ENCODE peak calls at places on chromosomes 16 and 17, in seven cellular contexts. One of them, this sample, is unnamed. For H3K27me3, the result is how much of the 10 kb centered on the place peaks cover.

GRCh38 chr16:67245674-67246080 is 1.6 kb downstream of the FHOD1 start:
- DNase-seq in right atrium auricular region: no peak
- DNase-seq in spleen: no peak
- DNase-seq in aorta: no peak
- DNase-seq in ovary: no peak
- DNase-seq in fibroblast of lung: no peak
- DNase-seq in thoracic aorta: no peak
- DNase-seq in this sample: no peak

GRCh38 chr17:50055426-50056216 is at the start of gene ITGA3:
- DNase-seq in right atrium auricular region: peak
- DNase-seq in spleen: peak
- DNase-seq in aorta: peak
- DNase-seq in ovary: peak
- DNase-seq in fibroblast of lung: peak
- DNase-seq in thoracic aorta: peak
- DNase-seq in this sample: no peak

GRCh38 chr17:16486373-16487250 is 5.4 kb downstream of the LRRC75A start:
- DNase-seq in right atrium auricular region: peak
- DNase-seq in spleen: no peak
- DNase-seq in aorta: peak
- DNase-seq in ovary: peak
- DNase-seq in fibroblast of lung: peak
- DNase-seq in thoracic aorta: peak
- DNase-seq in this sample: peak

GRCh38 chr16:88354229-88355092 is 28.3 kb upstream of the ZNF469 start:
- DNase-seq in right atrium auricular region: no peak
- DNase-seq in spleen: peak
- DNase-seq in aorta: peak
- DNase-seq in ovary: no peak
- DNase-seq in fibroblast of lung: no peak
- DNase-seq in thoracic aorta: no peak
- DNase-seq in this sample: no peak

GRCh38 chr17:20184977-20185619 is 175.9 kb downstream of the SPECC1 start:
- DNase-seq in right atrium auricular region: no peak
- DNase-seq in spleen: no peak
- DNase-seq in aorta: no peak
- DNase-seq in ovary: no peak
- DNase-seq in fibroblast of lung: no peak
- DNase-seq in thoracic aorta: no peak
- DNase-seq in this sample: no peak

GRCh38 chr16:66590322-66590721 is 11.1 kb downstream of the CMTM2 start:
- DNase-seq in right atrium auricular region: no peak
- DNase-seq in spleen: no peak
- DNase-seq in aorta: no peak
- DNase-seq in ovary: no peak
- DNase-seq in fibroblast of lung: no peak
- DNase-seq in thoracic aorta: no peak
- DNase-seq in this sample: no peak

GRCh38 chr17:49815761-49816281 is 27.3 kb downstream of the KAT7 start:
- DNase-seq in right atrium auricular region: no peak
- DNase-seq in spleen: no peak
- DNase-seq in aorta: no peak
- DNase-seq in ovary: no peak
- DNase-seq in fibroblast of lung: no peak
- DNase-seq in thoracic aorta: no peak
- DNase-seq in this sample: no peak

GRCh38 chr17:77508047-77508715 is 367.4 kb downstream of the SEC14L1 start:
- DNase-seq in right atrium auricular region: no peak
- DNase-seq in spleen: peak
- DNase-seq in aorta: no peak
- DNase-seq in ovary: no peak
- DNase-seq in fibroblast of lung: no peak
- DNase-seq in thoracic aorta: no peak
- DNase-seq in this sample: no peak

DNA sequence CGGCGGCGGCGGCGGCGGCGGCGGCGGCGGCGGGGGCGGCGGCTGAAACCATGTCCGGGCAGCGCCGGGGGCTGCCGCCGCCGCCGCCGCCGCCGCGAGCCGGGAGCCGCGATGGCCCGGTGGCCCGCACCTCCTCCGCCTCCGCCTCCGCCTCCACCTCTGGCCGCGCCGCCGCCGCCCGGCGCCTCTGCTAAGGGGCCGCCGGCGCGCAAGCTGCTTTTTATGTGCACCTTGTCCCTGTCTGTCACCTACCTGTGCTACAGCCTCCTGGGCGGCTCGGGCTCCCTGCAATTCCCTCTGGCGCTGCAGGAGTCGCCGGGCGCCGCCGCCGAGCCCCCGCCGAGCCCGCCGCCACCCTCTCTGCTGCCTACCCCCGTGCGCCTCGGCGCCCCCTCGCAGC is 548 bp downstream of the HS3ST4 start:
- DNase-seq in right atrium auricular region: no peak
- DNase-seq in spleen: no peak
- DNase-seq in aorta: no peak
- DNase-seq in ovary: no peak
- DNase-seq in fibroblast of lung: no peak
- DNase-seq in thoracic aorta: no peak
- DNase-seq in this sample: no peak
- H3K27me3 ChIP-seq in right atrium auricular region: under half
- H3K27me3 ChIP-seq in spleen: half or more
- H3K27me3 ChIP-seq in aorta: under half
- H3K27me3 ChIP-seq in ovary: under half
- H3K27me3 ChIP-seq in fibroblast of lung: under half
- H3K27me3 ChIP-seq in thoracic aorta: under half
- H3K27me3 ChIP-seq in this sample: under half

DNA sequence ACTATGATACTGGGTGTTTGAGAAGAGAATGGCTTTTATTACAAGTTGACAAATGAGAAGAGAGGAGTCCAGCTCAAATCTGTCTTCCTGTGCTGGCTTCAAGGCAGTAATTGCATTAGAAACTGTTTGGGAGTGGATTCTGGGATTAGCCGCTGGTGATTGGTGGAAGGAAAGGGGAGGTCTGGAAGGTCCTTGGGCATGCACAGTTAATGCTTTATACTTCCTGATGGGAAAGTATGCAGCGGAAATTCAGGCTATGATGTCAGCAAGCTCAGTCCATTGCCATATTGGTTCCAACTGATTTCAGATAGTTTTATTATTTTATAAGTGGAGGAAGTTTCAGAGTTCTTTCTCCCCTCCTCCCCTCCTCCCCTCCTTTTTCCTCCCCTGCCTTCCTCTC is 8.1 kb upstream of the CMTR2 start:
- DNase-seq in right atrium auricular region: no peak
- DNase-seq in spleen: no peak
- DNase-seq in aorta: no peak
- DNase-seq in ovary: no peak
- DNase-seq in fibroblast of lung: no peak
- DNase-seq in thoracic aorta: no peak
- DNase-seq in this sample: no peak
- H3K27me3 ChIP-seq in right atrium auricular region: under half
- H3K27me3 ChIP-seq in spleen: under half
- H3K27me3 ChIP-seq in aorta: under half
- H3K27me3 ChIP-seq in ovary: under half
- H3K27me3 ChIP-seq in fibroblast of lung: under half
- H3K27me3 ChIP-seq in thoracic aorta: under half
- H3K27me3 ChIP-seq in this sample: under half

GRCh38 chr17:48582750-48583069 is 4.6 kb upstream of the HOXB4 start:
- DNase-seq in right atrium auricular region: no peak
- DNase-seq in spleen: no peak
- DNase-seq in aorta: no peak
- DNase-seq in ovary: no peak
- DNase-seq in fibroblast of lung: no peak
- DNase-seq in thoracic aorta: no peak
- DNase-seq in this sample: no peak
- H3K27me3 ChIP-seq in right atrium auricular region: half or more
- H3K27me3 ChIP-seq in spleen: half or more
- H3K27me3 ChIP-seq in aorta: under half
- H3K27me3 ChIP-seq in ovary: under half
- H3K27me3 ChIP-seq in fibroblast of lung: under half
- H3K27me3 ChIP-seq in thoracic aorta: under half
- H3K27me3 ChIP-seq in this sample: under half

GRCh38 chr17:48562934-48563333 is 15.2 kb downstream of the HOXB4 start:
- DNase-seq in right atrium auricular region: no peak
- DNase-seq in spleen: no peak
- DNase-seq in aorta: no peak
- DNase-seq in ovary: no peak
- DNase-seq in fibroblast of lung: no peak
- DNase-seq in thoracic aorta: no peak
- DNase-seq in this sample: no peak
- H3K27me3 ChIP-seq in right atrium auricular region: under half
- H3K27me3 ChIP-seq in spleen: under half
- H3K27me3 ChIP-seq in aorta: under half
- H3K27me3 ChIP-seq in ovary: under half
- H3K27me3 ChIP-seq in fibroblast of lung: under half
- H3K27me3 ChIP-seq in thoracic aorta: under half
- H3K27me3 ChIP-seq in this sample: under half

DNA sequence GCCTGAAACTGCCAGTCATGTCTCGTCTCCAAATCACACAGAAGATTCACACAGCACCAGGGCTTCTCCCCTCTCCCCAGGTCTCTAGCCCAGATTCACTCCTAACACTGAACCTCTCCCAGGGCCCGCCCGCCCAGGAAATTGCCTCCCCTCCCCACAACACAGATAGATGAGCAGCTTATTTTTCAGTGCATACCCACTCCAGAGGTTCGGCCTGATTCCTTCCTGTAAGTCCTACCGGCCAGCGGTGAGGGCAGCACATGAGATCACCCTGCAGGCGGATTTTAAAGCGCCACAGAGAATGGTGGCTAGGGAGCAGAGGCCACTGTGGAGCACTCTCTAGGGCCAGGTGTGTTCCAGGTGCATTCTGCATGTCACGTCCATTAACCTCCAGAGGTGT is 301.8 kb downstream of the IRF8 start:
- DNase-seq in right atrium auricular region: no peak
- DNase-seq in spleen: no peak
- DNase-seq in aorta: no peak
- DNase-seq in ovary: no peak
- DNase-seq in fibroblast of lung: no peak
- DNase-seq in thoracic aorta: no peak
- DNase-seq in this sample: no peak
- H3K27me3 ChIP-seq in right atrium auricular region: under half
- H3K27me3 ChIP-seq in spleen: half or more
- H3K27me3 ChIP-seq in aorta: under half
- H3K27me3 ChIP-seq in ovary: under half
- H3K27me3 ChIP-seq in fibroblast of lung: under half
- H3K27me3 ChIP-seq in thoracic aorta: under half
- H3K27me3 ChIP-seq in this sample: under half

This sample was measured in tibial nerve.